ENCODE peak calls at places on chromosomes 11 and 22, in ten cellular contexts. One of them, this sample, is unnamed. For H3K36me3, the result is how much of the 10 kb centered on the place peaks cover.

GRCh38 chr11:6705905-6706535 is 22.9 kb upstream of the MRPL17 start:
- DNase-seq in endodermal cell: peak
- DNase-seq in adrenal gland: peak
- DNase-seq in stomach: peak
- DNase-seq in Karpas-422: peak
- DNase-seq in right atrium auricular region: no peak
- DNase-seq in kidney: no peak
- DNase-seq in ovary: peak
- DNase-seq in hepatocyte: peak
- DNase-seq in tibial nerve: peak
- DNase-seq in this sample: peak

GRCh38 chr22:20380486-20380885 is 13.5 kb upstream of the ZNF74 start:
- DNase-seq in endodermal cell: peak
- DNase-seq in adrenal gland: no peak
- DNase-seq in stomach: no peak
- DNase-seq in Karpas-422: no peak
- DNase-seq in right atrium auricular region: no peak
- DNase-seq in kidney: no peak
- DNase-seq in ovary: no peak
- DNase-seq in hepatocyte: no peak
- DNase-seq in tibial nerve: no peak
- DNase-seq in this sample: no peak

GRCh38 chr22:42074153-42074750 is at the start of gene PHETA2:
- DNase-seq in endodermal cell: peak
- DNase-seq in adrenal gland: no peak
- DNase-seq in stomach: peak
- DNase-seq in Karpas-422: no peak
- DNase-seq in right atrium auricular region: no peak
- DNase-seq in kidney: peak
- DNase-seq in ovary: peak
- DNase-seq in hepatocyte: peak
- DNase-seq in tibial nerve: peak
- DNase-seq in this sample: peak

GRCh38 chr22:38569972-38570840 is at the start of gene DMC1:
- DNase-seq in endodermal cell: peak
- DNase-seq in adrenal gland: peak
- DNase-seq in stomach: peak
- DNase-seq in Karpas-422: peak
- DNase-seq in right atrium auricular region: peak
- DNase-seq in kidney: peak
- DNase-seq in ovary: peak
- DNase-seq in hepatocyte: peak
- DNase-seq in tibial nerve: peak
- DNase-seq in this sample: peak

GRCh38 chr11:34646431-34646830 is 25.5 kb downstream of the EHF start:
- DNase-seq in endodermal cell: no peak
- DNase-seq in adrenal gland: no peak
- DNase-seq in stomach: no peak
- DNase-seq in Karpas-422: no peak
- DNase-seq in right atrium auricular region: no peak
- DNase-seq in kidney: no peak
- DNase-seq in ovary: no peak
- DNase-seq in hepatocyte: no peak
- DNase-seq in tibial nerve: no peak
- DNase-seq in this sample: no peak

GRCh38 chr11:71563401-71563800 is 2.0 kb upstream of the KRTAP5-10 start:
- DNase-seq in endodermal cell: peak
- DNase-seq in adrenal gland: no peak
- DNase-seq in stomach: no peak
- DNase-seq in Karpas-422: peak
- DNase-seq in right atrium auricular region: no peak
- DNase-seq in kidney: no peak
- DNase-seq in ovary: no peak
- DNase-seq in hepatocyte: peak
- DNase-seq in tibial nerve: no peak
- DNase-seq in this sample: peak

GRCh38 chr22:22894740-22895731 is 7.4 kb downstream of the IGLL5 start:
- DNase-seq in endodermal cell: no peak
- DNase-seq in adrenal gland: no peak
- DNase-seq in stomach: no peak
- DNase-seq in Karpas-422: no peak
- DNase-seq in right atrium auricular region: no peak
- DNase-seq in kidney: no peak
- DNase-seq in ovary: no peak
- DNase-seq in hepatocyte: no peak
- DNase-seq in tibial nerve: no peak
- DNase-seq in this sample: no peak

GRCh38 chr11:116073854-116074837 is 569.9 kb upstream of the CADM1 start:
- DNase-seq in endodermal cell: peak
- DNase-seq in adrenal gland: no peak
- DNase-seq in stomach: no peak
- DNase-seq in Karpas-422: no peak
- DNase-seq in right atrium auricular region: no peak
- DNase-seq in kidney: no peak
- DNase-seq in ovary: no peak
- DNase-seq in hepatocyte: peak
- DNase-seq in tibial nerve: no peak
- DNase-seq in this sample: no peak

GRCh38 chr22:20324139-20324516 is 4.3 kb upstream of the DGCR6L start:
- DNase-seq in endodermal cell: peak
- DNase-seq in adrenal gland: no peak
- DNase-seq in stomach: peak
- DNase-seq in Karpas-422: no peak
- DNase-seq in right atrium auricular region: peak
- DNase-seq in kidney: no peak
- DNase-seq in ovary: no peak
- DNase-seq in hepatocyte: no peak
- DNase-seq in tibial nerve: no peak
- DNase-seq in this sample: no peak

GRCh38 chr11:116773203-116774112 is 671 bp upstream of the BUD13 start:
- DNase-seq in endodermal cell: no peak
- DNase-seq in adrenal gland: no peak
- DNase-seq in stomach: no peak
- DNase-seq in Karpas-422: peak
- DNase-seq in right atrium auricular region: peak
- DNase-seq in kidney: no peak
- DNase-seq in ovary: no peak
- DNase-seq in hepatocyte: no peak
- DNase-seq in tibial nerve: peak
- DNase-seq in this sample: no peak

GRCh38 chr11:107683807-107684206 is 28.0 kb downstream of the SLN start:
- DNase-seq in endodermal cell: peak
- DNase-seq in adrenal gland: no peak
- DNase-seq in stomach: no peak
- DNase-seq in Karpas-422: peak
- DNase-seq in right atrium auricular region: no peak
- DNase-seq in kidney: no peak
- DNase-seq in ovary: no peak
- DNase-seq in hepatocyte: no peak
- DNase-seq in tibial nerve: no peak
- DNase-seq in this sample: peak

GRCh38 chr11:34748036-34748435 is 127.1 kb downstream of the EHF start:
- DNase-seq in endodermal cell: no peak
- DNase-seq in adrenal gland: no peak
- DNase-seq in stomach: no peak
- DNase-seq in Karpas-422: no peak
- DNase-seq in right atrium auricular region: no peak
- DNase-seq in kidney: no peak
- DNase-seq in ovary: no peak
- DNase-seq in hepatocyte: no peak
- DNase-seq in tibial nerve: no peak
- DNase-seq in this sample: no peak

GRCh38 chr11:35619030-35619753 is 932 bp downstream of the FJX1 start:
- DNase-seq in endodermal cell: peak
- DNase-seq in adrenal gland: peak
- DNase-seq in stomach: no peak
- DNase-seq in Karpas-422: no peak
- DNase-seq in right atrium auricular region: no peak
- DNase-seq in kidney: peak
- DNase-seq in ovary: peak
- DNase-seq in hepatocyte: peak
- DNase-seq in tibial nerve: no peak
- DNase-seq in this sample: peak

GRCh38 chr11:10930961-10931760 is 73.3 kb upstream of the ZBED5 start:
- DNase-seq in endodermal cell: peak
- DNase-seq in adrenal gland: peak
- DNase-seq in stomach: peak
- DNase-seq in Karpas-422: no peak
- DNase-seq in right atrium auricular region: peak
- DNase-seq in kidney: peak
- DNase-seq in ovary: peak
- DNase-seq in hepatocyte: peak
- DNase-seq in tibial nerve: peak
- DNase-seq in this sample: peak

GRCh38 chr11:10990637-10991036 is 132.8 kb upstream of the ZBED5 start:
- DNase-seq in endodermal cell: no peak
- DNase-seq in adrenal gland: no peak
- DNase-seq in stomach: no peak
- DNase-seq in Karpas-422: no peak
- DNase-seq in right atrium auricular region: no peak
- DNase-seq in kidney: no peak
- DNase-seq in ovary: no peak
- DNase-seq in hepatocyte: no peak
- DNase-seq in tibial nerve: no peak
- DNase-seq in this sample: no peak

GRCh38 chr11:80280737-80281136 is 839.9 kb upstream of the TENM4 start:
- DNase-seq in endodermal cell: no peak
- DNase-seq in adrenal gland: no peak
- DNase-seq in stomach: no peak
- DNase-seq in Karpas-422: no peak
- DNase-seq in right atrium auricular region: no peak
- DNase-seq in kidney: no peak
- DNase-seq in ovary: peak
- DNase-seq in hepatocyte: no peak
- DNase-seq in tibial nerve: peak
- DNase-seq in this sample: no peak

GRCh38 chr11:65411681-65412070 is 10.9 kb upstream of the NEAT1 start:
- DNase-seq in endodermal cell: peak
- DNase-seq in adrenal gland: no peak
- DNase-seq in stomach: no peak
- DNase-seq in Karpas-422: no peak
- DNase-seq in right atrium auricular region: no peak
- DNase-seq in kidney: peak
- DNase-seq in ovary: peak
- DNase-seq in hepatocyte: no peak
- DNase-seq in tibial nerve: no peak
- DNase-seq in this sample: peak
- H3K36me3 ChIP-seq in endodermal cell: under half
- H3K36me3 ChIP-seq in adrenal gland: under half
- H3K36me3 ChIP-seq in stomach: half or more
- H3K36me3 ChIP-seq in Karpas-422: under half
- H3K36me3 ChIP-seq in right atrium auricular region: under half
- H3K36me3 ChIP-seq in kidney: under half
- H3K36me3 ChIP-seq in ovary: under half
- H3K36me3 ChIP-seq in hepatocyte: under half
- H3K36me3 ChIP-seq in tibial nerve: under half
- H3K36me3 ChIP-seq in this sample: under half

GRCh38 chr22:50522208-50522805 is 3.1 kb downstream of the SCO2 start:
- DNase-seq in endodermal cell: no peak
- DNase-seq in adrenal gland: no peak
- DNase-seq in stomach: no peak
- DNase-seq in Karpas-422: no peak
- DNase-seq in right atrium auricular region: no peak
- DNase-seq in kidney: no peak
- DNase-seq in ovary: no peak
- DNase-seq in hepatocyte: no peak
- DNase-seq in tibial nerve: no peak
- DNase-seq in this sample: no peak
- H3K36me3 ChIP-seq in endodermal cell: under half
- H3K36me3 ChIP-seq in adrenal gland: half or more
- H3K36me3 ChIP-seq in stomach: half or more
- H3K36me3 ChIP-seq in Karpas-422: under half
- H3K36me3 ChIP-seq in right atrium auricular region: half or more
- H3K36me3 ChIP-seq in kidney: under half
- H3K36me3 ChIP-seq in ovary: under half
- H3K36me3 ChIP-seq in hepatocyte: under half
- H3K36me3 ChIP-seq in tibial nerve: under half
- H3K36me3 ChIP-seq in this sample: under half

DNA sequence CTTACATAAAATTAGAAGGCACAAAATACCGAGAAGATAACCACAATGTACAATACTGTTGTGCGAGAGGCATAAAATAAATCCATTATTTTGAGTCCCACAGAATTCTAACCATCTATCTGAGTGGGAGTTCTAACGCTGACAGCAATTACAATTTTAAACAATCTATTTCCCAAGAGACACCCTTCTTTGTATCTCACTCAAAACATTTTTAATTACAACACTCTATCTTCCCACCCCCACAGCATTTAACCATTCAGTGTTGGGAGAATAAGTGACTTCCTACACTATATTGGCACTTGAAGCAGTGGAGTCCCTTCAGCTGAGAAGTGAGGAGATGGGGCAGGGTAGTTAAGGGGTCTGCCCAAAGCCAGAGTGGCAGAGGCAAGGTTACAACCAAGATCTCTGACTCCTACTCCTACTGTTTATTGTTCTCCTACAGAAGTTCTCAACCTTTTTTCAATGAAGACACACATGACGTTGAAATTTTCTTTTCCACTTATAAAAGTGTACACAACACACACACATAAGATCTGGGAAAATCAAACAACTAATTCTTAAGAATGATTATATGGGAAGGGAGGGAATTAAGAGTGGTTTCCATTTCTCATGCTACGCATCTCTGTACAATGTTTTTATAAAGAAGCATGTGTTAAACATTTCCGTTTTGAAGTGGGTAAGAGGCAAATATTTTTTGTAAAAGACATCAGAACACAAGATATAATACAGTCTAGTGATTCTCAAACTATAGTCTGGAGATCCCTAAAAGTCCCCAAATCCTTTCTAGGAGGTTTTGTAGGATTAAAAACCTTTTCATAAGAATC is 10.9 kb downstream of the SLC25A17 start:
- DNase-seq in endodermal cell: no peak
- DNase-seq in adrenal gland: no peak
- DNase-seq in stomach: no peak
- DNase-seq in Karpas-422: peak
- DNase-seq in right atrium auricular region: no peak
- DNase-seq in kidney: no peak
- DNase-seq in ovary: no peak
- DNase-seq in hepatocyte: no peak
- DNase-seq in tibial nerve: no peak
- DNase-seq in this sample: no peak
- H3K36me3 ChIP-seq in endodermal cell: under half
- H3K36me3 ChIP-seq in adrenal gland: under half
- H3K36me3 ChIP-seq in stomach: under half
- H3K36me3 ChIP-seq in Karpas-422: under half
- H3K36me3 ChIP-seq in right atrium auricular region: under half
- H3K36me3 ChIP-seq in kidney: under half
- H3K36me3 ChIP-seq in ovary: under half
- H3K36me3 ChIP-seq in hepatocyte: under half
- H3K36me3 ChIP-seq in tibial nerve: under half
- H3K36me3 ChIP-seq in this sample: under half

DNA sequence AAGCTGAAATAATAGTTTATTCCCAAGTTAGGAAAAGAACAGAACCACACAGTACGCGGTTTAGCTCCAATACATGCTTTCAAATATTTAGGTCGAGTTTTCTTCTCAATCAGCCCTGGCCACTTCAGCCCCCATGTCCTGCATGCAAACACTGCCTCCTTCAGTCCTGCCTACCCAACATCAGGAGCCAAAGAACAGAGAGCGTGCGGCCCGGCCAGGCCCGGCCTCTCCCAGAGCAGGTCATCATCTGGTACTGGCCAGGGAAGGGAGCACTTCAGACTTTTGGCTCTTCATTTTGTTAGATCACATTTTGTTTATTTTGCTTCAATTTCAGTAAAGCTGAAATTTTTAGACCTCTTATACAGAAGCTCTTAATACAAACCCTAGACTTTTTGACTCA is 6.7 kb downstream of the BRD1 start:
- DNase-seq in endodermal cell: no peak
- DNase-seq in adrenal gland: no peak
- DNase-seq in stomach: no peak
- DNase-seq in Karpas-422: no peak
- DNase-seq in right atrium auricular region: no peak
- DNase-seq in kidney: no peak
- DNase-seq in ovary: no peak
- DNase-seq in hepatocyte: no peak
- DNase-seq in tibial nerve: no peak
- DNase-seq in this sample: peak
- H3K36me3 ChIP-seq in endodermal cell: half or more
- H3K36me3 ChIP-seq in adrenal gland: half or more
- H3K36me3 ChIP-seq in stomach: half or more
- H3K36me3 ChIP-seq in Karpas-422: under half
- H3K36me3 ChIP-seq in right atrium auricular region: half or more
- H3K36me3 ChIP-seq in kidney: under half
- H3K36me3 ChIP-seq in ovary: under half
- H3K36me3 ChIP-seq in hepatocyte: under half
- H3K36me3 ChIP-seq in tibial nerve: under half
- H3K36me3 ChIP-seq in this sample: under half

This sample was measured in H7.